ENCODE peak calls at places on chromosome 22, in ten cellular contexts. X, I, L, F, Y, U, Q, H, R and S are unnamed samples.

GRCh38 chr22:49032821-49033220 is 794.9 kb downstream of the BRD1 start:
- DNase-seq in X (no peak), I (no peak), L (no peak), F (no peak), Y (no peak), U (no peak), Q (no peak), H (no peak), R (no peak), S (no peak)

GRCh38 chr22:38272373-38273134 is at the start of gene TMEM184B:
- DNase-seq in X (peak), I (peak), L (peak), F (peak), Y (peak), U (peak), Q (peak), H (no peak), R (peak), S (peak)

GRCh38 chr22:38080847-38081635 is 2.9 kb downstream of the SLC16A8 start:
- DNase-seq in X (no peak), I (peak), L (no peak), F (peak), Y (peak), U (no peak), Q (peak), H (no peak), R (peak), S (no peak)

GRCh38 chr22:39713799-39714290 is 143.3 kb downstream of the CACNA1I start:
- DNase-seq in X (no peak), I (no peak), L (no peak), F (no peak), Y (no peak), U (no peak), Q (no peak), H (no peak), R (no peak), S (no peak)

GRCh38 chr22:20051927-20052308 is 28.1 kb upstream of the DGCR8 start:
- DNase-seq in X (no peak), I (no peak), L (no peak), F (no peak), Y (no peak), U (no peak), Q (no peak), H (no peak), R (no peak), S (no peak)

GRCh38 chr22:39388261-39389011 is 11.1 kb upstream of the TAB1 start:
- DNase-seq in X (peak), I (peak), L (peak), F (peak), Y (peak), U (peak), Q (peak), H (peak), R (peak), S (peak)

GRCh38 chr22:37161442-37161841 is 11.7 kb upstream of the IL2RB start:
- DNase-seq in X (peak), I (no peak), L (no peak), F (no peak), Y (peak), U (peak), Q (no peak), H (no peak), R (no peak), S (no peak)

GRCh38 chr22:48153726-48154125 is 1391.3 kb downstream of the TBC1D22A start:
- DNase-seq in X (no peak), I (no peak), L (no peak), F (no peak), Y (no peak), U (no peak), Q (no peak), H (no peak), R (no peak), S (no peak)

GRCh38 chr22:25702046-25702445 is 39.9 kb upstream of the MYO18B start:
- DNase-seq in X (peak), I (peak), L (no peak), F (no peak), Y (peak), U (no peak), Q (no peak), H (no peak), R (no peak), S (no peak)

GRCh38 chr22:42994917-42995562 is 19.9 kb downstream of the PACSIN2 start:
- DNase-seq in X (peak), I (peak), L (no peak), F (no peak), Y (peak), U (no peak), Q (no peak), H (no peak), R (no peak), S (peak)

GRCh38 chr22:23405366-23405851 is 174.7 kb downstream of the IGLL1 start:
- DNase-seq in X (no peak), I (no peak), L (no peak), F (no peak), Y (no peak), U (no peak), Q (no peak), H (no peak), R (no peak), S (peak)

GRCh38 chr22:22770881-22771280 is 116.7 kb upstream of the IGLL5 start:
- DNase-seq in X (no peak), I (no peak), L (no peak), F (no peak), Y (no peak), U (no peak), Q (no peak), H (no peak), R (no peak), S (no peak)

GRCh38 chr22:48577014-48577690 is 1250.5 kb downstream of the BRD1 start:
- DNase-seq in X (no peak), I (no peak), L (no peak), F (no peak), Y (no peak), U (no peak), Q (no peak), H (no peak), R (peak), S (no peak)

GRCh38 chr22:46619830-46620501 is at the start of gene GRAMD4:
- DNase-seq in X (no peak), I (peak), L (no peak), F (peak), Y (no peak), U (no peak), Q (peak), H (peak), R (peak), S (peak)

GRCh38 chr22:50119169-50119767 is 29.5 kb downstream of the MOV10L1 start:
- DNase-seq in X (no peak), I (no peak), L (no peak), F (no peak), Y (no peak), U (no peak), Q (no peak), H (no peak), R (no peak), S (peak)

GRCh38 chr22:19448739-19449421 is 1.4 kb upstream of the C22orf39 start:
- DNase-seq in X (no peak), I (no peak), L (no peak), F (no peak), Y (no peak), U (peak), Q (no peak), H (no peak), R (peak), S (no peak)

GRCh38 chr22:25666308-25666707 is 75.7 kb upstream of the MYO18B start:
- DNase-seq in X (no peak), I (peak), L (no peak), F (peak), Y (no peak), U (no peak), Q (peak), H (no peak), R (no peak), S (peak)

GRCh38 chr22:17201285-17201945 is 17.8 kb downstream of the ADA2 start:
- DNase-seq in X (no peak), I (peak), L (no peak), F (no peak), Y (no peak), U (no peak), Q (no peak), H (no peak), R (peak), S (no peak)

GRCh38 chr22:27416553-27417427 is 384.8 kb downstream of the MN1 start:
- DNase-seq in X (no peak), I (peak), L (no peak), F (no peak), Y (peak), U (no peak), Q (no peak), H (no peak), R (peak), S (no peak)

GRCh38 chr22:30223303-30223702 is 23.3 kb downstream of the LIF start:
- DNase-seq in X (no peak), I (no peak), L (no peak), F (no peak), Y (no peak), U (no peak), Q (no peak), H (no peak), R (no peak), S (no peak)

GRCh38 chr22:46614070-46614931 is 5.9 kb upstream of the GRAMD4 start:
- DNase-seq in X (peak), I (no peak), L (peak), F (peak), Y (no peak), U (no peak), Q (no peak), H (no peak), R (no peak), S (no peak)

GRCh38 chr22:39080993-39081513 is 4.0 kb downstream of the APOBEC3G start:
- DNase-seq in X (no peak), I (no peak), L (no peak), F (peak), Y (no peak), U (no peak), Q (no peak), H (no peak), R (no peak), S (no peak)

GRCh38 chr22:19114984-19115552 is 7.1 kb downstream of the DGCR2 start:
- DNase-seq in X (no peak), I (no peak), L (no peak), F (no peak), Y (no peak), U (no peak), Q (no peak), H (no peak), R (no peak), S (no peak)

GRCh38 chr22:32951081-32951806 is 106.9 kb downstream of the SYN3 start:
- DNase-seq in X (no peak), I (peak), L (no peak), F (no peak), Y (no peak), U (peak), Q (no peak), H (no peak), R (peak), S (no peak)

GRCh38 chr22:47618180-47618579 is 855.7 kb downstream of the TBC1D22A start:
- DNase-seq in X (no peak), I (no peak), L (no peak), F (no peak), Y (no peak), U (no peak), Q (no peak), H (no peak), R (no peak), S (peak)

GRCh38 chr22:37710675-37711074 is 13.8 kb downstream of the TRIOBP start:
- DNase-seq in X (no peak), I (no peak), L (no peak), F (no peak), Y (no peak), U (no peak), Q (no peak), H (no peak), R (no peak), S (no peak)

GRCh38 chr22:49203091-49203862 is 624.4 kb downstream of the BRD1 start:
- DNase-seq in X (no peak), I (no peak), L (no peak), F (no peak), Y (no peak), U (no peak), Q (no peak), H (no peak), R (no peak), S (peak)

GRCh38 chr22:47294222-47294532 is 531.7 kb downstream of the TBC1D22A start:
- DNase-seq in X (no peak), I (peak), L (no peak), F (peak), Y (peak), U (no peak), Q (no peak), H (no peak), R (no peak), S (peak)

GRCh38 chr22:40273319-40273718 is 73.0 kb upstream of the ADSL start:
- DNase-seq in X (no peak), I (no peak), L (no peak), F (no peak), Y (no peak), U (no peak), Q (no peak), H (no peak), R (no peak), S (no peak)

GRCh38 chr22:42918500-42918899 is 61.4 kb upstream of the ARFGAP3 start:
- DNase-seq in X (no peak), I (no peak), L (no peak), F (no peak), Y (no peak), U (no peak), Q (no peak), H (no peak), R (no peak), S (no peak)

GRCh38 chr22:24465566-24465965 is 29.6 kb upstream of the UPB1 start:
- DNase-seq in X (no peak), I (peak), L (no peak), F (no peak), Y (peak), U (no peak), Q (no peak), H (no peak), R (no peak), S (no peak)

GRCh38 chr22:25976346-25976745 is 192.9 kb upstream of the SEZ6L start:
- DNase-seq in X (no peak), I (no peak), L (no peak), F (no peak), Y (no peak), U (no peak), Q (no peak), H (no peak), R (no peak), S (no peak)

GRCh38 chr22:36238348-36239149 is 778 bp downstream of the APOL2 start:
- DNase-seq in X (no peak), I (peak), L (no peak), F (no peak), Y (no peak), U (no peak), Q (no peak), H (no peak), R (no peak), S (no peak)

GRCh38 chr22:41504397-41504796 is 35.5 kb downstream of the ACO2 start:
- DNase-seq in X (peak), I (peak), L (no peak), F (peak), Y (no peak), U (no peak), Q (peak), H (no peak), R (no peak), S (no peak)

GRCh38 chr22:37905534-37906363 is at the start of gene MICALL1:
- DNase-seq in X (peak), I (peak), L (peak), F (peak), Y (peak), U (peak), Q (peak), H (no peak), R (peak), S (peak)

GRCh38 chr22:33570110-33570509 is 350.2 kb downstream of the LARGE1 start:
- DNase-seq in X (no peak), I (no peak), L (no peak), F (no peak), Y (no peak), U (no peak), Q (no peak), H (no peak), R (no peak), S (no peak)

GRCh38 chr22:25447689-25448434 is 116.6 kb upstream of the GRK3 start:
- DNase-seq in X (peak), I (peak), L (peak), F (peak), Y (peak), U (peak), Q (peak), H (peak), R (peak), S (peak)

GRCh38 chr22:20012741-20013331 is 3.8 kb downstream of the ARVCF start:
- DNase-seq in X (no peak), I (no peak), L (no peak), F (peak), Y (no peak), U (no peak), Q (no peak), H (no peak), R (no peak), S (no peak)

GRCh38 chr22:36027960-36028645 is 521 bp downstream of the RBFOX2 start:
- DNase-seq in X (no peak), I (no peak), L (no peak), F (peak), Y (no peak), U (peak), Q (no peak), H (no peak), R (peak), S (peak)